ENCODE peak calls at places on chromosomes 13 and 19, in six cellular contexts. One of them, this sample, is unnamed.
A peak's percentile ranks its signal among the peaks of the same experiment; 100 is the strongest.

GRCh38 chr13:98467263-98467985 is 109.5 kb downstream of the STK24 start:
- DNase-seq in lung: no peak
- DNase-seq in breast epithelium: no peak
- DNase-seq in pancreas: no peak
- DNase-seq in choroid plexus epithelial cell: no peak
- DNase-seq in cardiac fibroblast: no peak
- DNase-seq in this sample: no peak

GRCh38 chr19:34904846-34905527 is 21.7 kb upstream of the ZNF30 start:
- DNase-seq in lung: no peak
- DNase-seq in breast epithelium: no peak
- DNase-seq in pancreas: no peak
- DNase-seq in choroid plexus epithelial cell: no peak
- DNase-seq in cardiac fibroblast: no peak
- DNase-seq in this sample: no peak

GRCh38 chr19:53907193-53907581 is 1.9 kb upstream of the CACNG7 start:
- DNase-seq in lung: no peak
- DNase-seq in breast epithelium: no peak
- DNase-seq in pancreas: no peak
- DNase-seq in choroid plexus epithelial cell: no peak
- DNase-seq in cardiac fibroblast: no peak
- DNase-seq in this sample: no peak

GRCh38 chr19:36421749-36422481 is 3.5 kb upstream of the ZFP82 start:
- DNase-seq in lung: no peak
- DNase-seq in breast epithelium: no peak
- DNase-seq in pancreas: no peak
- DNase-seq in choroid plexus epithelial cell: no peak
- DNase-seq in cardiac fibroblast: no peak
- DNase-seq in this sample: no peak

GRCh38 chr13:93235258-93236015 is 8.8 kb downstream of the GPC6 start:
- DNase-seq in lung: no peak
- DNase-seq in breast epithelium: no peak
- DNase-seq in pancreas: no peak
- DNase-seq in choroid plexus epithelial cell: peak; percentile 85
- DNase-seq in cardiac fibroblast: peak; percentile 51
- DNase-seq in this sample: peak; percentile 34

GRCh38 chr19:4717191-4717965 is 6.3 kb downstream of the DPP9 start:
- DNase-seq in lung: peak; percentile 73
- DNase-seq in breast epithelium: no peak
- DNase-seq in pancreas: no peak
- DNase-seq in choroid plexus epithelial cell: peak; percentile 97
- DNase-seq in cardiac fibroblast: peak; percentile 24
- DNase-seq in this sample: peak; percentile 93

GRCh38 chr19:29401712-29402421 is 123.9 kb upstream of the VSTM2B start:
- DNase-seq in lung: no peak
- DNase-seq in breast epithelium: no peak
- DNase-seq in pancreas: no peak
- DNase-seq in choroid plexus epithelial cell: no peak
- DNase-seq in cardiac fibroblast: no peak
- DNase-seq in this sample: no peak

GRCh38 chr13:106277483-106278154 is 257.8 kb downstream of the EFNB2 start:
- DNase-seq in lung: no peak
- DNase-seq in breast epithelium: no peak
- DNase-seq in pancreas: no peak
- DNase-seq in choroid plexus epithelial cell: no peak
- DNase-seq in cardiac fibroblast: no peak
- DNase-seq in this sample: no peak

GRCh38 chr19:29075149-29075548 is 137.8 kb downstream of the UQCRFS1 start:
- DNase-seq in lung: no peak
- DNase-seq in breast epithelium: no peak
- DNase-seq in pancreas: no peak
- DNase-seq in choroid plexus epithelial cell: no peak
- DNase-seq in cardiac fibroblast: no peak
- DNase-seq in this sample: no peak

GRCh38 chr13:112842931-112843391 is 126.1 kb upstream of the MCF2L start:
- DNase-seq in lung: no peak
- DNase-seq in breast epithelium: no peak
- DNase-seq in pancreas: no peak
- DNase-seq in choroid plexus epithelial cell: no peak
- DNase-seq in cardiac fibroblast: no peak
- DNase-seq in this sample: no peak

GRCh38 chr13:38880397-38880796 is 110.2 kb downstream of the STOML3 start:
- DNase-seq in lung: no peak
- DNase-seq in breast epithelium: no peak
- DNase-seq in pancreas: no peak
- DNase-seq in choroid plexus epithelial cell: no peak
- DNase-seq in cardiac fibroblast: no peak
- DNase-seq in this sample: no peak

GRCh38 chr13:30341815-30342570 is 34.6 kb upstream of the KATNAL1 start:
- DNase-seq in lung: peak; percentile 71
- DNase-seq in breast epithelium: peak; percentile 91
- DNase-seq in pancreas: peak; percentile 78
- DNase-seq in choroid plexus epithelial cell: peak; percentile 93
- DNase-seq in cardiac fibroblast: peak; percentile 90
- DNase-seq in this sample: peak; percentile 95

GRCh38 chr19:623974-624373 is 9.4 kb downstream of the POLRMT start:
- DNase-seq in lung: no peak
- DNase-seq in breast epithelium: no peak
- DNase-seq in pancreas: no peak
- DNase-seq in choroid plexus epithelial cell: peak; percentile 98
- DNase-seq in cardiac fibroblast: peak; percentile 69
- DNase-seq in this sample: no peak

GRCh38 chr19:21758296-21758695 is 9.1 kb downstream of the ZNF100 start:
- DNase-seq in lung: no peak
- DNase-seq in breast epithelium: no peak
- DNase-seq in pancreas: no peak
- DNase-seq in choroid plexus epithelial cell: no peak
- DNase-seq in cardiac fibroblast: no peak
- DNase-seq in this sample: no peak

GRCh38 chr13:110211046-110211445 is 95.9 kb downstream of the COL4A1 start:
- DNase-seq in lung: no peak
- DNase-seq in breast epithelium: no peak
- DNase-seq in pancreas: no peak
- DNase-seq in choroid plexus epithelial cell: no peak
- DNase-seq in cardiac fibroblast: no peak
- DNase-seq in this sample: no peak

GRCh38 chr13:69180025-69180424 is 927.6 kb upstream of the ATXN8OS start:
- DNase-seq in lung: no peak
- DNase-seq in breast epithelium: no peak
- DNase-seq in pancreas: no peak
- DNase-seq in choroid plexus epithelial cell: no peak
- DNase-seq in cardiac fibroblast: no peak
- DNase-seq in this sample: no peak

DNA sequence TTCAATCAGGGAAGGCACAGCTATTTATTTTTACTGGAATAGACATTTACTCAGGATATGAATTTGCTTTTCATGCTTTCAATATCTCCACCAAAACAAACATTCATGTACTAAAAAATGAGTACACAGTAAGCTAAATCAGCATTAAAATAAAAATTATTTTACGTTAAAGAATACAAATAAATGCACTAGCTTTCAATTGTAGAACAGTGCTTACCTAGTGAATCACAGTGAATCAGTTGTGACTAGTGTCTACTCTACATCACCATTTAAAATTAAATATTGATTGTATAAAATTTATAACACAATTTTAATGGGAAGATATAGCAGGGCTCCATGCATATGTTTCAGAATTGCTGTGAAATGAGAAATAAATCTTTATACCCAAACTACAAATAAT is 929.6 kb upstream of the ATXN8OS start:
- DNase-seq in lung: no peak
- DNase-seq in breast epithelium: no peak
- DNase-seq in pancreas: no peak
- DNase-seq in choroid plexus epithelial cell: no peak
- DNase-seq in cardiac fibroblast: no peak
- DNase-seq in this sample: no peak
- H3K4me3 ChIP-seq in lung: no peak overlapping the region
- H3K4me3 ChIP-seq in breast epithelium: no peak overlapping the region
- H3K4me3 ChIP-seq in pancreas: no peak overlapping the region
- H3K4me3 ChIP-seq in choroid plexus epithelial cell: no peak overlapping the region
- H3K4me3 ChIP-seq in cardiac fibroblast: no peak overlapping the region
- H3K4me3 ChIP-seq in this sample: no peak overlapping the region

GRCh38 chr19:15813916-15814315 is 1.5 kb downstream of the OR10H1 start:
- DNase-seq in lung: no peak
- DNase-seq in breast epithelium: no peak
- DNase-seq in pancreas: no peak
- DNase-seq in choroid plexus epithelial cell: no peak
- DNase-seq in cardiac fibroblast: no peak
- DNase-seq in this sample: no peak

GRCh38 chr19:15815306-15815705 is at the start of gene OR10H1:
- DNase-seq in lung: no peak
- DNase-seq in breast epithelium: no peak
- DNase-seq in pancreas: peak; percentile 57
- DNase-seq in choroid plexus epithelial cell: no peak
- DNase-seq in cardiac fibroblast: no peak
- DNase-seq in this sample: peak; percentile 50

GRCh38 chr19:15811476-15811875 is 4.0 kb downstream of the OR10H1 start:
- DNase-seq in lung: no peak
- DNase-seq in breast epithelium: no peak
- DNase-seq in pancreas: no peak
- DNase-seq in choroid plexus epithelial cell: no peak
- DNase-seq in cardiac fibroblast: no peak
- DNase-seq in this sample: no peak

GRCh38 chr19:15812059-15812722 is 3.3 kb downstream of the OR10H1 start:
- DNase-seq in lung: no peak
- DNase-seq in breast epithelium: no peak
- DNase-seq in pancreas: no peak
- DNase-seq in choroid plexus epithelial cell: no peak
- DNase-seq in cardiac fibroblast: no peak
- DNase-seq in this sample: peak; percentile 52

DNA sequence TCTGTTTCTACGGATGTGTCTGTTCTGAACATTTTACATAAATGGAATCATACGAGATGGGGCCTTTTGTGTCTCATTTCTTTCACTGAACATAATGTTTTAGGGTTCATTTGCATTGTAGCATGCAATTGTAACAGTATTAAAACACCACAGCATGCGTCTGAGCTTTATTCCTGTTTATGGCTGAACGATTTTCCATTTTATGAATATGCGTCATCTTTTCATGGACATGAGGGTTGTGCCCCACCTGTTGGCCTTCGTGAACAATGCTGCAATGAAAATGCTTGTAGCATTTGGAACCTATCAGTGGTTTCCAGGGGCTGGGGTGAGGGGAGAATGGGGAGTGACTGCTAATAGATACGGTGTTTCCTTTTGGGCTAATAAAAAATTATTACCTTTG is 5.1 kb downstream of the OR10H1 start:
- DNase-seq in lung: no peak
- DNase-seq in breast epithelium: no peak
- DNase-seq in pancreas: no peak
- DNase-seq in choroid plexus epithelial cell: no peak
- DNase-seq in cardiac fibroblast: no peak
- DNase-seq in this sample: no peak
- TF ChIP-seq CTCF in lung: no peak
- TF ChIP-seq CTCF in breast epithelium: peak; percentile 18
- TF ChIP-seq CTCF in pancreas: peak; percentile 10
- TF ChIP-seq CTCF in choroid plexus epithelial cell: no peak
- TF ChIP-seq CTCF in cardiac fibroblast: no peak
- TF ChIP-seq CTCF in this sample: peak; percentile 35

GRCh38 chr13:48412100-48412556 is 785 bp downstream of the LPAR6 start:
- DNase-seq in lung: no peak
- DNase-seq in breast epithelium: no peak
- DNase-seq in pancreas: no peak
- DNase-seq in choroid plexus epithelial cell: peak; percentile 43
- DNase-seq in cardiac fibroblast: no peak
- DNase-seq in this sample: peak; percentile 39

GRCh38 chr13:48410199-48410598 is 2.7 kb downstream of the LPAR6 start:
- DNase-seq in lung: no peak
- DNase-seq in breast epithelium: no peak
- DNase-seq in pancreas: no peak
- DNase-seq in choroid plexus epithelial cell: no peak
- DNase-seq in cardiac fibroblast: no peak
- DNase-seq in this sample: peak; percentile 42

GRCh38 chr13:48414501-48414900 is 1.6 kb upstream of the LPAR6 start:
- DNase-seq in lung: no peak
- DNase-seq in breast epithelium: no peak
- DNase-seq in pancreas: no peak
- DNase-seq in choroid plexus epithelial cell: no peak
- DNase-seq in cardiac fibroblast: no peak
- DNase-seq in this sample: no peak

GRCh38 chr13:48412881-48413351 is at the start of gene LPAR6:
- DNase-seq in lung: no peak
- DNase-seq in breast epithelium: no peak
- DNase-seq in pancreas: peak; percentile 21
- DNase-seq in choroid plexus epithelial cell: peak; percentile 88
- DNase-seq in cardiac fibroblast: peak; percentile 86
- DNase-seq in this sample: peak; percentile 69

GRCh38 chr13:48411281-48412099 is 1.4 kb downstream of the LPAR6 start:
- DNase-seq in lung: no peak
- DNase-seq in breast epithelium: no peak
- DNase-seq in pancreas: no peak
- DNase-seq in choroid plexus epithelial cell: peak; percentile 28
- DNase-seq in cardiac fibroblast: no peak
- DNase-seq in this sample: no peak
- H3K4me3 ChIP-seq in lung: peak overlapping the region; percentile 67
- H3K4me3 ChIP-seq in breast epithelium: peak overlapping the region; percentile 47
- H3K4me3 ChIP-seq in pancreas: peak overlapping the region; percentile 14
- H3K4me3 ChIP-seq in choroid plexus epithelial cell: peak overlapping the region; percentile 74
- H3K4me3 ChIP-seq in cardiac fibroblast: peak overlapping the region; percentile 63
- H3K4me3 ChIP-seq in this sample: peak overlapping the region; percentile 66

DNA sequence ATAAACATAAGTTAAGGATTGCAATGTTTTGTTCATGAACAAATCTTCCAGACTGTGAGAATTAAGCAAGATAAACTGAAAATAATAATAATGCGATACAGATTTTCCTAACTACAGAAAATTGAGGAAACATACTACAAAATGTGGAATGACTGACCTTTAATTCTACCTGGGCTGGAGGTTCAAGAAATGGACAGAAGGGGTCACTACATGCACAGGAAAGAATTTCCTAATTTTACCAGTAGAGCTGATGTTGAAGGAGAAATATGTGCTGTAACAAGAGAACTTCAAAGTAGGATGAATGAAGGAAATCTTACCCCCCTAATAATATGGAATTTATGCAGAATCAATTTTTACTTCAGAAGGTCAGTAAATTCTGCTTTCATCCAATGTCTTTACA is 62.3 kb downstream of the ZNF627 start:
- DNase-seq in lung: no peak
- DNase-seq in breast epithelium: no peak
- DNase-seq in pancreas: no peak
- DNase-seq in choroid plexus epithelial cell: peak; percentile 19
- DNase-seq in cardiac fibroblast: peak; percentile 5
- DNase-seq in this sample: peak; percentile 12
- TF ChIP-seq CTCF in lung: no peak
- TF ChIP-seq CTCF in breast epithelium: no peak
- TF ChIP-seq CTCF in pancreas: no peak
- TF ChIP-seq CTCF in choroid plexus epithelial cell: peak; percentile 27
- TF ChIP-seq CTCF in cardiac fibroblast: peak; percentile 29
- TF ChIP-seq CTCF in this sample: peak; percentile 18